ENCODE peak calls at places on chromosome 21, in nine cellular contexts. N, P, G, D, H, T, K, M and O are unnamed samples.

GRCh38 chr21:31142600-31142999 is 104.3 kb upstream of the KRTAP19-8 start:
- DNase-seq in N (no peak), H (no peak), M (no peak), P (no peak), K (peak), D (no peak), G (no peak), T (no peak), O (no peak)

GRCh38 chr21:45766501-45766900 is 123.0 kb downstream of the PCBP3 start:
- DNase-seq in M (no peak), D (no peak), K (no peak), H (no peak), N (no peak), T (no peak), P (no peak), G (no peak), O (no peak)

GRCh38 chr21:29175408-29176147 is 45.1 kb downstream of the MAP3K7CL start:
- DNase-seq in K (no peak), G (peak), T (no peak), N (no peak), M (no peak), P (no peak), H (peak), D (no peak), O (no peak)

GRCh38 chr21:40053007-40053406 is 185.8 kb downstream of the PCP4 start:
- DNase-seq in N (no peak), H (no peak), K (no peak), P (no peak), M (no peak), D (no peak), G (no peak), T (no peak), O (no peak)

GRCh38 chr21:27076035-27076434 is 109.1 kb upstream of the ADAMTS5 start:
- DNase-seq in N (no peak), D (no peak), T (no peak), P (no peak), G (no peak), K (no peak), H (no peak), M (no peak), O (no peak)

GRCh38 chr21:14542638-14543037 is 3.5 kb downstream of the SAMSN1 start:
- DNase-seq in K (no peak), G (no peak), M (no peak), P (no peak), T (no peak), D (no peak), H (no peak), N (no peak), O (no peak)

GRCh38 chr21:31596055-31596454 is 63.4 kb upstream of the SOD1 start:
- DNase-seq in K (no peak), G (no peak), N (no peak), H (no peak), D (no peak), M (no peak), T (no peak), P (no peak), O (no peak)

GRCh38 chr21:41643246-41643966 is 123.4 kb downstream of the RIPK4 start:
- DNase-seq in D (no peak), N (no peak), K (no peak), H (no peak), M (no peak), G (peak), T (no peak), P (no peak), O (no peak)

GRCh38 chr21:15935530-15935929 is 205.7 kb downstream of the USP25 start:
- DNase-seq in T (no peak), G (no peak), D (no peak), M (no peak), K (no peak), P (no peak), H (no peak), N (no peak), O (no peak)

GRCh38 chr21:45580576-45581321 is 38.5 kb upstream of the SLC19A1 start:
- DNase-seq in K (no peak), P (no peak), T (no peak), D (no peak), M (no peak), H (no peak), G (no peak), N (no peak), O (no peak)

GRCh38 chr21:42063578-42064521 is 7.3 kb upstream of the UMODL1 start:
- DNase-seq in G (no peak), T (no peak), P (peak), D (no peak), K (peak), H (no peak), N (no peak), M (peak), O (peak)

GRCh38 chr21:46294647-46295176 is 8.6 kb downstream of the YBEY start:
- DNase-seq in D (no peak), N (no peak), H (no peak), G (peak), P (no peak), K (no peak), M (peak), T (peak), O (peak)

GRCh38 chr21:19981938-19982337 is 1016.3 kb upstream of the NCAM2 start:
- DNase-seq in K (peak), P (no peak), N (no peak), G (no peak), T (no peak), D (no peak), H (no peak), M (no peak), O (no peak)

GRCh38 chr21:29302340-29302991 is 3.7 kb downstream of the BACH1 start:
- DNase-seq in M (no peak), P (peak), T (no peak), H (no peak), G (no peak), D (no peak), N (peak), K (no peak), O (no peak)

GRCh38 chr21:22346576-22346975 is 1348.4 kb downstream of the NCAM2 start:
- DNase-seq in N (no peak), H (no peak), K (no peak), M (no peak), G (no peak), P (no peak), D (no peak), T (no peak), O (no peak)

GRCh38 chr21:26513212-26513611 is 59.9 kb downstream of the CYYR1 start:
- DNase-seq in N (no peak), D (no peak), H (no peak), M (no peak), P (peak), K (no peak), T (no peak), G (peak), O (no peak)

GRCh38 chr21:15992171-15992570 is 262.4 kb downstream of the USP25 start:
- DNase-seq in N (no peak), H (no peak), P (no peak), G (peak), K (no peak), M (no peak), D (no peak), T (no peak), O (no peak)

GRCh38 chr21:44461005-44461404 is 5.7 kb downstream of the LRRC3 start:
- DNase-seq in K (no peak), H (no peak), D (no peak), M (no peak), N (no peak), G (no peak), T (no peak), P (no peak), O (no peak)

GRCh38 chr21:44460441-44460755 is 5.1 kb downstream of the LRRC3 start:
- DNase-seq in N (no peak), K (no peak), G (no peak), H (no peak), T (no peak), M (no peak), D (no peak), P (no peak), O (no peak)

GRCh38 chr21:44462834-44463200 is 7.5 kb downstream of the LRRC3 start:
- DNase-seq in M (no peak), P (no peak), T (no peak), K (no peak), N (no peak), H (no peak), D (no peak), G (no peak), O (no peak)

GRCh38 chr21:44462090-44462833 is 7.0 kb downstream of the LRRC3 start:
- DNase-seq in T (no peak), D (no peak), M (no peak), H (no peak), P (no peak), G (no peak), K (no peak), N (no peak), O (no peak)

DNA sequence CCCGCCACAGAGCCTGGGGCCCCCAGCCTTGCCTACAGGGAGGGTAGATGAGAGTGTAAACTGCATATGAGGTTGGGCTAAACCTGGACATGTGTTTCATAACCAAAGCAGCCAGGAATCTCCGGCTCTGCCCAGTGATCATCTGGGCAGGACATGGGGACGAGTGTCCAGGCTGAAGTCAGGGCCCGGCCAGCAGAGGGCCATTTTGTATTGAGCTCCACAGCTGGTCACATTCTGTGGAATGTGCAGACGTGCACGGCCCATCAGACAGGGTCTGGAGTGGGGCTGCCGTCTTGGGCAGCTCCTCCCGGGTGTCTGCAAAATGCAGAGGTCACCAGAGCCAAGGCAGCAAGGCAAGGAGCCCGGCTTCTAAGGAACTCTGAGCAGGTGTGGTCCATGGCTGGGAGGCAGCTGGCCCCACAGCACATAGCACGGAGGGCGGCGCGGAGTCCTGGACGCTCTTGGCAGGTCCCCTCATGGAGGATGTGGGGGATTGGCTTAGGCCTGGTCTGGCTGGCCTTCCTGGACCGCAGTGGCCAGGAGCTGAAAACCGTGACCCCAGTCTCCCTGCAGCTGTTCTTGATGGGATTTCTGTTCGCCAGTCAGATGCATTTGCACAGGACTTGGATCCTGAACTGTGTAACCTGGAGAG is 6.3 kb downstream of the LRRC3 start:
- DNase-seq in G (no peak), N (peak), M (no peak), T (no peak), H (no peak), P (no peak), K (no peak), D (no peak), O (no peak)
- TF ChIP-seq CTCF in G (no peak), N (no peak), M (no peak), T (no peak), H (no peak), P (no peak), K (no peak), D (peak), O (no peak)

GRCh38 chr21:23398726-23399125 is 2208.6 kb downstream of the MRPL39 start:
- DNase-seq in K (no peak), P (no peak), M (no peak), N (no peak), H (no peak), T (no peak), G (no peak), D (no peak), O (no peak)

DNA sequence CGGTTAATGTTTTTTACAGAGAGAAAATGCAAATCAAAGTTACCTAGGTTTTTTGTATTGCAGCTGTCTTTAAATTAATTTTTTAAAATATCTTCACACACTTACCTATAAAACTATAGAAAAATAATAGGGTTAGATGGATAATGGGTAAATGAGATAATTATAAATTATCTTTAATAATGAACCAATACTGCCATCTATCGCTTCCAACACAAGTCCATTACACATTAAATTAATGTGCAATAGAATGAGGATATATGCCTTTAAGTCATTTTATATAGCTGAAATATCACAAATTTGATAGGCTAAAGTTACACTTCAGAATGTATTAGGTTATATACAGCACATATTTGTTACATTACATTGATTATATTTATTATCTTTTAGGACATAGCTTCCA is 2212.8 kb downstream of the MRPL39 start:
- DNase-seq in T (no peak), G (no peak), N (no peak), K (no peak), H (no peak), D (no peak), M (no peak), P (no peak), O (no peak)
- TF ChIP-seq CTCF in T (no peak), G (no peak), N (no peak), K (no peak), H (no peak), D (no peak), M (no peak), P (no peak), O (no peak)

GRCh38 chr21:36663033-36663855 is 35.7 kb upstream of the SIM2 start:
- DNase-seq in N (no peak), T (no peak), H (no peak), G (no peak), P (peak), K (no peak), D (no peak), M (no peak), O (no peak)

GRCh38 chr21:36664678-36665022 is 34.3 kb upstream of the SIM2 start:
- DNase-seq in K (no peak), G (no peak), N (no peak), T (no peak), P (no peak), D (no peak), H (no peak), M (no peak), O (no peak)

GRCh38 chr21:36658926-36659325 is 40.0 kb upstream of the SIM2 start:
- DNase-seq in T (no peak), K (no peak), G (no peak), M (no peak), D (no peak), H (no peak), P (no peak), N (no peak), O (no peak)

GRCh38 chr21:36657999-36658398 is 40.9 kb upstream of the SIM2 start:
- DNase-seq in G (no peak), K (no peak), T (no peak), H (no peak), M (no peak), N (no peak), P (no peak), D (no peak), O (no peak)

DNA sequence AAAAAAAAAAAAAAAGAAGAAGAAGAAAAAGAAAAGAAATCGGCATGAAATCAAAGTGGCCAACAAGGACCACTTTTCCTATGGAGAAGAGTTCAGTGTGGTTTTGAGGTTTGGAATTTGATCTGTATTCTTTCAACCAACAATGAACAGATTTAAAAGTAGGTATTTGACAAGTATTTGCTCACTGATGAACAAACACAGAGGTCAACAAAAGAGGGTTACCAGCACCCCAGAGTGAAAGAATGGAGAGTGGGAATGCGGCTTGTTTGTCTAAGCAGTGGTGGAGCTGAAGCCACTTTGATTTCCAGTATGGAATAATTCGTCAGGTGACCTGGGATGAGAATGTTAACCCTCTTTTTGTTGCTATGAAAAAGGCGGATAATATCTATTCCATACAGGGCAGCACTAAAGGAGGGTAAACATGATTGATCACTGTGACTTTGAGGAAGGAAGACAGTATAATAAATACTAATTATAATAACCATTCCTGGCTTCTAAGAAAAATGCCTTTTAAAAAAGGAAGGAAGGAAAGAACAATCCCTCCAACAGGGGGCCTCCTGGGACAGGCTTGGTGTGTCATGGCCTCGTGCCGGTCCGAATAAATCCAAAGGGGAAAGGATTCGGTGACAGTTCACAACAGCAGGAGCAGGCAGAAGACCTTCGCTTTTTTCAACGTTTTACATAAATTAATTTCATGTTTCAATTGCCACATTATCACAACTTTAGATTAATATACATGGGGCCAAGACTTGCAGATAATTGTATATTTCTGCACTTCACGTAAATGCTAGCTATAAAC is 37.2 kb upstream of the SIM2 start:
- DNase-seq in P (no peak), N (peak), M (no peak), K (peak), T (no peak), D (peak), G (peak), H (peak), O (no peak)
- TF ChIP-seq CTCF in P (peak), N (peak), M (no peak), K (peak), T (peak), D (peak), G (peak), H (peak), O (no peak)

GRCh38 chr21:34071683-34072082 is 1.7 kb upstream of the MRPS6 start:
- DNase-seq in P (no peak), G (no peak), K (no peak), D (no peak), M (no peak), H (no peak), T (no peak), N (no peak), O (no peak)
- TF ChIP-seq CTCF in P (no peak), G (no peak), K (no peak), D (no peak), M (no peak), H (no peak), T (no peak), N (no peak), O (no peak)

GRCh38 chr21:33855190-33855589 is 60.4 kb downstream of the ATP5PO start:
- DNase-seq in M (no peak), G (no peak), D (no peak), T (no peak), P (no peak), N (no peak), K (peak), H (no peak), O (no peak)
- TF ChIP-seq CTCF in M (no peak), G (peak), D (peak), T (peak), P (no peak), N (peak), K (peak), H (no peak), O (no peak)

DNA sequence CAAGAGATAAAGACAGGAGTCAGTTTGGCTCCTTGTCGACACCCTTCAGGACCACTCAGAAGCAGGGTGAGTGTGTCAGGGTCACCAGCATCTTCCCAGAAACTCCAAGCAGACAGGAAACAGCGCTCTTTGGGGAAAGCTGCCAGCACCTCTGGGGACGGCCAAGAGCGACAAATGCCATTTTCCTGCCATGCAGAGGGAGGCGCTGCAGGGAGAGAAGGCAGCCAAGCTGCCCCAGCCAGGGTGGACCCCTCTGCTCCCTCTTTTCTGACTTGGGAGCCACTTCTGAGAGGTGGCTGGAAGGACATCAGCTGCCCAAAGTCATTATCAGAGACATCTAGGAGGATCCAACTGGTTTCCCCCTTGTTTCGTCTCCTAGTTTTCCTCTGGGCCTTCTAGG is 29.0 kb downstream of the SIM2 start:
- DNase-seq in M (no peak), K (peak), T (no peak), D (no peak), N (no peak), H (no peak), G (no peak), P (no peak), O (no peak)
- TF ChIP-seq CTCF in M (no peak), K (peak), T (no peak), D (no peak), N (peak), H (no peak), G (peak), P (no peak), O (no peak)

GRCh38 chr21:38506606-38507331 is 8.5 kb upstream of the ERG start:
- DNase-seq in H (no peak), D (no peak), G (no peak), T (no peak), M (no peak), K (peak), P (no peak), N (no peak), O (no peak)

GRCh38 chr21:38507374-38507942 is 9.2 kb upstream of the ERG start:
- DNase-seq in M (no peak), T (no peak), N (no peak), H (no peak), D (no peak), K (no peak), P (no peak), G (no peak), O (no peak)

GRCh38 chr21:38503588-38503987 is 5.3 kb upstream of the ERG start:
- DNase-seq in D (no peak), P (peak), T (no peak), H (no peak), G (peak), K (no peak), M (no peak), N (no peak), O (no peak)

GRCh38 chr21:38505654-38506523 is 7.6 kb upstream of the ERG start:
- DNase-seq in N (peak), K (peak), M (peak), D (peak), P (peak), T (peak), H (peak), G (peak), O (peak)

DNA sequence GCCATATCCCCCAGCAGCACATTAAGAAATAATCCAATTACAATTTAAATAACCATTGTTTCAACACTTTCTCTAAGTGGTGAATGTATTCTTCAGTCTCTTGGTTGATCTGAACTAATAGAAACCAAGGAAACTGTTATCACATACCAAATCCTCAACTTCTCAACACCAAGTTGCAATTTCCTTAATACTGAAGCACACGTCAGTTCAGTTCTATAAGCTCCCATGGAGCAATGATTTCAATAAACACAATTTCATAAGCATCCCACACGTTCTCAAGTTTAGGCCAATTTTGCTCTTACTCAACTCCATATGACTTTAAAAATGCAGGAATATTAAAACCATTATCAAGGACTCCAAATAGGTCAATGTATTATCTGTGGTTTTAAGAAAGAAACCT is 5.8 kb upstream of the ERG start:
- DNase-seq in M (no peak), N (no peak), K (no peak), P (no peak), T (no peak), D (no peak), G (peak), H (no peak), O (no peak)
- TF ChIP-seq CTCF in M (no peak), N (no peak), K (no peak), P (no peak), T (no peak), D (no peak), G (no peak), H (no peak), O (no peak)